ENCODE peak calls at places on chromosome 22, in ten cellular contexts. Z is GM13976; P is activated CD8-positive, alpha-beta memory T cell treated with anti-CD3 and anti-CD28 coated beads, Interleukin-2, amount 50 U/mL, for 48 hours; N is HCEC 1CT; R is ovary; F is AG08395; A is HFFc6; W is head of caudate nucleus; J is nephron progenitor cell; T is KBM-7. E is an unnamed sample.

GRCh38 chr22:48035897-48036296 is 1273.4 kb downstream of the TBC1D22A start:
- DNase-seq in T (no peak), N (no peak), R (no peak), P (no peak), F (no peak), W (no peak), A (no peak), Z (no peak), J (no peak), E (no peak)

GRCh38 chr22:28594784-28595324 is 84.8 kb downstream of the TTC28 start:
- DNase-seq in Z (peak), P (no peak), A (peak), W (no peak), J (no peak), F (peak), N (peak), R (no peak), T (peak), E (peak)

GRCh38 chr22:50488006-50488677 is 1.5 kb downstream of the MIOX start:
- DNase-seq in Z (no peak), A (no peak), F (no peak), R (no peak), P (no peak), T (no peak), N (no peak), J (no peak), W (no peak), E (no peak)

GRCh38 chr22:24510694-24511625 is 15.8 kb downstream of the UPB1 start:
- DNase-seq in R (no peak), T (peak), W (no peak), N (peak), Z (no peak), J (no peak), P (no peak), F (peak), A (peak), E (no peak)

GRCh38 chr22:49764151-49764581 is 63.5 kb downstream of the BRD1 start:
- DNase-seq in T (no peak), W (peak), A (no peak), F (peak), P (peak), Z (no peak), J (no peak), R (peak), N (no peak), E (no peak)

GRCh38 chr22:29751139-29751538 is 15.7 kb downstream of the ZMAT5 start:
- DNase-seq in F (no peak), N (no peak), T (peak), Z (no peak), A (no peak), W (no peak), P (no peak), J (no peak), R (no peak), E (no peak)

GRCh38 chr22:41290262-41291221 is 4.6 kb upstream of the RANGAP1 start:
- DNase-seq in R (no peak), P (no peak), W (no peak), J (peak), T (no peak), F (peak), A (peak), N (peak), Z (no peak), E (peak)

GRCh38 chr22:39800790-39801540 is 92.6 kb downstream of the ENTHD1 start:
- DNase-seq in T (no peak), F (no peak), R (no peak), A (no peak), J (no peak), P (no peak), W (no peak), Z (no peak), N (no peak), E (no peak)

GRCh38 chr22:25987948-25988347 is 181.3 kb upstream of the SEZ6L start:
- DNase-seq in A (no peak), W (no peak), Z (no peak), F (no peak), T (peak), J (no peak), R (no peak), N (no peak), P (no peak), E (no peak)

GRCh38 chr22:27475548-27475897 is 326.0 kb downstream of the MN1 start:
- DNase-seq in W (no peak), F (no peak), P (no peak), N (no peak), Z (no peak), A (no peak), J (no peak), T (no peak), R (no peak), E (no peak)

GRCh38 chr22:22099833-22100812 is 117.5 kb upstream of the TOP3B start:
- DNase-seq in T (no peak), N (peak), P (peak), A (no peak), W (no peak), F (peak), Z (no peak), J (no peak), R (no peak), E (no peak)

GRCh38 chr22:27726726-27727449 is 74.7 kb downstream of the MN1 start:
- DNase-seq in A (no peak), T (peak), W (no peak), J (peak), P (no peak), Z (no peak), R (peak), N (no peak), F (peak), E (peak)

GRCh38 chr22:24601217-24602104 is 1.5 kb upstream of the GGT1 start:
- DNase-seq in T (peak), P (no peak), J (no peak), W (no peak), F (no peak), A (no peak), N (no peak), Z (no peak), R (no peak), E (no peak)

GRCh38 chr22:26471522-26471921 is 12.1 kb downstream of the HPS4 start:
- DNase-seq in A (peak), J (no peak), Z (no peak), P (no peak), F (peak), T (no peak), W (no peak), N (peak), R (no peak), E (peak)

GRCh38 chr22:29994027-29994715 is 86.1 kb upstream of the HORMAD2 start:
- DNase-seq in A (peak), R (no peak), P (no peak), F (peak), W (no peak), Z (no peak), N (peak), J (no peak), T (no peak), E (no peak)

GRCh38 chr22:37633693-37634504 is 5.6 kb upstream of the SH3BP1 start:
- DNase-seq in R (peak), F (peak), P (peak), N (peak), A (peak), Z (peak), J (peak), W (peak), T (peak), E (no peak)

GRCh38 chr22:23107487-23108323 is 34.1 kb downstream of the RSPH14 start:
- DNase-seq in P (no peak), W (no peak), F (no peak), T (no peak), R (no peak), Z (no peak), J (no peak), A (no peak), N (no peak), E (no peak)

GRCh38 chr22:41351011-41351410 is 30.7 kb upstream of the TEF start:
- DNase-seq in N (no peak), A (no peak), R (no peak), W (no peak), T (no peak), J (no peak), F (no peak), P (no peak), Z (no peak), E (no peak)

GRCh38 chr22:40425082-40425481 is 54.7 kb downstream of the SGSM3 start:
- DNase-seq in F (no peak), W (no peak), Z (no peak), N (no peak), P (no peak), R (no peak), T (no peak), A (no peak), J (no peak), E (no peak)

GRCh38 chr22:28799834-28800307 is 498 bp downstream of the XBP1 start:
- DNase-seq in J (peak), R (peak), P (peak), F (peak), W (peak), N (peak), Z (peak), T (no peak), A (peak), E (peak)

GRCh38 chr22:37499006-37499707 is 13.0 kb upstream of the MFNG start:
- DNase-seq in T (no peak), F (no peak), Z (no peak), J (no peak), P (no peak), A (no peak), W (no peak), R (no peak), N (no peak), E (no peak)

GRCh38 chr22:20130319-20130718 is 1.3 kb upstream of the ZDHHC8 start:
- DNase-seq in F (no peak), T (no peak), N (no peak), R (no peak), J (no peak), W (no peak), P (no peak), A (no peak), Z (no peak), E (no peak)

GRCh38 chr22:45678961-45679912 is 7.6 kb downstream of the ATXN10 start:
- DNase-seq in N (peak), T (no peak), P (no peak), Z (peak), A (peak), W (no peak), F (peak), J (no peak), R (no peak), E (no peak)

GRCh38 chr22:35900483-35901168 is 128.0 kb downstream of the RBFOX2 start:
- DNase-seq in A (peak), F (peak), J (no peak), P (no peak), Z (no peak), W (no peak), N (peak), T (peak), R (no peak), E (no peak)

GRCh38 chr22:18991138-18991432 is 55.0 kb upstream of the PRODH start:
- DNase-seq in N (no peak), P (no peak), J (no peak), F (no peak), R (no peak), Z (no peak), W (no peak), A (no peak), T (no peak), E (no peak)

GRCh38 chr22:25898707-25899365 is 156.8 kb downstream of the MYO18B start:
- DNase-seq in W (no peak), T (peak), R (no peak), J (no peak), N (no peak), F (no peak), Z (peak), P (no peak), A (no peak), E (no peak)

GRCh38 chr22:48379371-48379770 is 1448.3 kb downstream of the BRD1 start:
- DNase-seq in W (no peak), J (no peak), N (no peak), P (peak), Z (no peak), F (no peak), A (no peak), T (no peak), R (no peak), E (no peak)

GRCh38 chr22:45429424-45429823 is 15.9 kb downstream of the RIBC2 start:
- DNase-seq in N (no peak), A (no peak), P (no peak), Z (no peak), R (peak), F (no peak), J (no peak), W (no peak), T (no peak), E (no peak)

GRCh38 chr22:43858156-43858895 is 4.0 kb downstream of the SULT4A1 start:
- DNase-seq in T (no peak), F (no peak), P (no peak), Z (no peak), R (no peak), A (no peak), J (no peak), N (no peak), W (no peak), E (no peak)

GRCh38 chr22:46075764-46076531 is 74.4 kb upstream of the PPARA start:
- DNase-seq in W (peak), N (no peak), P (no peak), Z (no peak), R (no peak), F (no peak), T (peak), A (no peak), J (no peak), E (no peak)

E was measured in GM04503.